ENCODE peak calls at places on chromosomes 12 and 14, in five cellular contexts. One of them, this sample, is unnamed.

GRCh38 chr12:95605087-95605486 is 53.8 kb upstream of the USP44 start:
- DNase-seq in stimulated activated CD4-positive, alpha-beta T cell treated with anti-CD3 and anti-CD28 coated beads, Interleukin-4, amount 100 ng/mL, for 24 hours: no peak
- DNase-seq in Caki2: peak; percentile 65
- DNase-seq in stimulated activated CD8-positive, alpha-beta memory T cell treated with anti-CD3 and anti-CD28 coated beads, Interleukin-4, amount 100 ng/mL, for 1 hour: no peak
- DNase-seq in endodermal cell: peak; percentile 38
- DNase-seq in this sample: no peak

GRCh38 chr12:74890237-74890599 is 319.4 kb downstream of the KCNC2 start:
- DNase-seq in stimulated activated CD4-positive, alpha-beta T cell treated with anti-CD3 and anti-CD28 coated beads, Interleukin-4, amount 100 ng/mL, for 24 hours: peak; percentile 12
- DNase-seq in Caki2: peak; percentile 81
- DNase-seq in stimulated activated CD8-positive, alpha-beta memory T cell treated with anti-CD3 and anti-CD28 coated beads, Interleukin-4, amount 100 ng/mL, for 1 hour: no peak
- DNase-seq in endodermal cell: no peak
- DNase-seq in this sample: peak; percentile 59

GRCh38 chr14:64569108-64570045 is 19.6 kb downstream of the PPP1R36 start:
- DNase-seq in stimulated activated CD4-positive, alpha-beta T cell treated with anti-CD3 and anti-CD28 coated beads, Interleukin-4, amount 100 ng/mL, for 24 hours: no peak
- DNase-seq in Caki2: peak; percentile 13
- DNase-seq in stimulated activated CD8-positive, alpha-beta memory T cell treated with anti-CD3 and anti-CD28 coated beads, Interleukin-4, amount 100 ng/mL, for 1 hour: no peak
- DNase-seq in endodermal cell: no peak
- DNase-seq in this sample: peak; percentile 17

GRCh38 chr12:81296556-81297305 is 218.9 kb downstream of the ACSS3 start:
- DNase-seq in stimulated activated CD4-positive, alpha-beta T cell treated with anti-CD3 and anti-CD28 coated beads, Interleukin-4, amount 100 ng/mL, for 24 hours: no peak
- DNase-seq in Caki2: peak; percentile 74
- DNase-seq in stimulated activated CD8-positive, alpha-beta memory T cell treated with anti-CD3 and anti-CD28 coated beads, Interleukin-4, amount 100 ng/mL, for 1 hour: no peak
- DNase-seq in endodermal cell: peak; percentile 46
- DNase-seq in this sample: no peak

GRCh38 chr14:101109981-101110728 is 206.6 kb upstream of the RTL1 start:
- DNase-seq in stimulated activated CD4-positive, alpha-beta T cell treated with anti-CD3 and anti-CD28 coated beads, Interleukin-4, amount 100 ng/mL, for 24 hours: no peak
- DNase-seq in Caki2: no peak
- DNase-seq in stimulated activated CD8-positive, alpha-beta memory T cell treated with anti-CD3 and anti-CD28 coated beads, Interleukin-4, amount 100 ng/mL, for 1 hour: no peak
- DNase-seq in endodermal cell: peak; percentile 77
- DNase-seq in this sample: no peak

GRCh38 chr12:53115891-53116675 is 12.8 kb downstream of the SOAT2 start:
- DNase-seq in stimulated activated CD4-positive, alpha-beta T cell treated with anti-CD3 and anti-CD28 coated beads, Interleukin-4, amount 100 ng/mL, for 24 hours: no peak
- DNase-seq in Caki2: no peak
- DNase-seq in stimulated activated CD8-positive, alpha-beta memory T cell treated with anti-CD3 and anti-CD28 coated beads, Interleukin-4, amount 100 ng/mL, for 1 hour: no peak
- DNase-seq in endodermal cell: no peak
- DNase-seq in this sample: no peak

GRCh38 chr12:110537605-110538409 is 35.7 kb downstream of the RAD9B start:
- DNase-seq in stimulated activated CD4-positive, alpha-beta T cell treated with anti-CD3 and anti-CD28 coated beads, Interleukin-4, amount 100 ng/mL, for 24 hours: no peak
- DNase-seq in Caki2: no peak
- DNase-seq in stimulated activated CD8-positive, alpha-beta memory T cell treated with anti-CD3 and anti-CD28 coated beads, Interleukin-4, amount 100 ng/mL, for 1 hour: no peak
- DNase-seq in endodermal cell: peak; percentile 41
- DNase-seq in this sample: no peak

GRCh38 chr12:121128908-121129704 is 3.6 kb upstream of the P2RX7 start:
- DNase-seq in stimulated activated CD4-positive, alpha-beta T cell treated with anti-CD3 and anti-CD28 coated beads, Interleukin-4, amount 100 ng/mL, for 24 hours: peak; percentile 88
- DNase-seq in Caki2: peak; percentile 77
- DNase-seq in stimulated activated CD8-positive, alpha-beta memory T cell treated with anti-CD3 and anti-CD28 coated beads, Interleukin-4, amount 100 ng/mL, for 1 hour: peak; percentile 38
- DNase-seq in endodermal cell: peak; percentile 83
- DNase-seq in this sample: no peak

GRCh38 chr14:28635387-28635786 is 131.2 kb upstream of the FOXG1 start:
- DNase-seq in stimulated activated CD4-positive, alpha-beta T cell treated with anti-CD3 and anti-CD28 coated beads, Interleukin-4, amount 100 ng/mL, for 24 hours: no peak
- DNase-seq in Caki2: peak; percentile 25
- DNase-seq in stimulated activated CD8-positive, alpha-beta memory T cell treated with anti-CD3 and anti-CD28 coated beads, Interleukin-4, amount 100 ng/mL, for 1 hour: no peak
- DNase-seq in endodermal cell: no peak
- DNase-seq in this sample: no peak

GRCh38 chr14:96497087-96497486 is 5.1 kb upstream of the PAPOLA start:
- DNase-seq in stimulated activated CD4-positive, alpha-beta T cell treated with anti-CD3 and anti-CD28 coated beads, Interleukin-4, amount 100 ng/mL, for 24 hours: no peak
- DNase-seq in Caki2: no peak
- DNase-seq in stimulated activated CD8-positive, alpha-beta memory T cell treated with anti-CD3 and anti-CD28 coated beads, Interleukin-4, amount 100 ng/mL, for 1 hour: no peak
- DNase-seq in endodermal cell: no peak
- DNase-seq in this sample: no peak

GRCh38 chr12:123131879-123132402 is 18.9 kb downstream of the PITPNM2 start:
- DNase-seq in stimulated activated CD4-positive, alpha-beta T cell treated with anti-CD3 and anti-CD28 coated beads, Interleukin-4, amount 100 ng/mL, for 24 hours: peak; percentile 19
- DNase-seq in Caki2: no peak
- DNase-seq in stimulated activated CD8-positive, alpha-beta memory T cell treated with anti-CD3 and anti-CD28 coated beads, Interleukin-4, amount 100 ng/mL, for 1 hour: no peak
- DNase-seq in endodermal cell: peak; percentile 62
- DNase-seq in this sample: no peak

GRCh38 chr12:116665666-116666304 is 72.1 kb downstream of the SPRING1 start:
- DNase-seq in stimulated activated CD4-positive, alpha-beta T cell treated with anti-CD3 and anti-CD28 coated beads, Interleukin-4, amount 100 ng/mL, for 24 hours: no peak
- DNase-seq in Caki2: no peak
- DNase-seq in stimulated activated CD8-positive, alpha-beta memory T cell treated with anti-CD3 and anti-CD28 coated beads, Interleukin-4, amount 100 ng/mL, for 1 hour: no peak
- DNase-seq in endodermal cell: no peak
- DNase-seq in this sample: no peak

GRCh38 chr12:65631621-65632111 is 192.6 kb upstream of the HMGA2 start:
- DNase-seq in stimulated activated CD4-positive, alpha-beta T cell treated with anti-CD3 and anti-CD28 coated beads, Interleukin-4, amount 100 ng/mL, for 24 hours: no peak
- DNase-seq in Caki2: peak; percentile 99
- DNase-seq in stimulated activated CD8-positive, alpha-beta memory T cell treated with anti-CD3 and anti-CD28 coated beads, Interleukin-4, amount 100 ng/mL, for 1 hour: no peak
- DNase-seq in endodermal cell: no peak
- DNase-seq in this sample: peak; percentile 98

GRCh38 chr12:117674313-117674712 is 294.5 kb downstream of the KSR2 start:
- DNase-seq in stimulated activated CD4-positive, alpha-beta T cell treated with anti-CD3 and anti-CD28 coated beads, Interleukin-4, amount 100 ng/mL, for 24 hours: no peak
- DNase-seq in Caki2: no peak
- DNase-seq in stimulated activated CD8-positive, alpha-beta memory T cell treated with anti-CD3 and anti-CD28 coated beads, Interleukin-4, amount 100 ng/mL, for 1 hour: no peak
- DNase-seq in endodermal cell: no peak
- DNase-seq in this sample: no peak

GRCh38 chr14:84129028-84129427 is 1400.9 kb upstream of the FLRT2 start:
- DNase-seq in stimulated activated CD4-positive, alpha-beta T cell treated with anti-CD3 and anti-CD28 coated beads, Interleukin-4, amount 100 ng/mL, for 24 hours: no peak
- DNase-seq in Caki2: no peak
- DNase-seq in stimulated activated CD8-positive, alpha-beta memory T cell treated with anti-CD3 and anti-CD28 coated beads, Interleukin-4, amount 100 ng/mL, for 1 hour: no peak
- DNase-seq in endodermal cell: no peak
- DNase-seq in this sample: no peak

GRCh38 chr12:102478416-102479098 is 1.8 kb downstream of the IGF1 start:
- DNase-seq in stimulated activated CD4-positive, alpha-beta T cell treated with anti-CD3 and anti-CD28 coated beads, Interleukin-4, amount 100 ng/mL, for 24 hours: no peak
- DNase-seq in Caki2: no peak
- DNase-seq in stimulated activated CD8-positive, alpha-beta memory T cell treated with anti-CD3 and anti-CD28 coated beads, Interleukin-4, amount 100 ng/mL, for 1 hour: no peak
- DNase-seq in endodermal cell: peak; percentile 79
- DNase-seq in this sample: no peak

GRCh38 chr12:65603428-65604351 is 220.6 kb upstream of the HMGA2 start:
- DNase-seq in stimulated activated CD4-positive, alpha-beta T cell treated with anti-CD3 and anti-CD28 coated beads, Interleukin-4, amount 100 ng/mL, for 24 hours: no peak
- DNase-seq in Caki2: peak; percentile 87
- DNase-seq in stimulated activated CD8-positive, alpha-beta memory T cell treated with anti-CD3 and anti-CD28 coated beads, Interleukin-4, amount 100 ng/mL, for 1 hour: no peak
- DNase-seq in endodermal cell: peak; percentile 64
- DNase-seq in this sample: peak; percentile 57

GRCh38 chr14:104860414-104860813 is 4.7 kb upstream of the CEP170B start:
- DNase-seq in stimulated activated CD4-positive, alpha-beta T cell treated with anti-CD3 and anti-CD28 coated beads, Interleukin-4, amount 100 ng/mL, for 24 hours: no peak
- DNase-seq in Caki2: no peak
- DNase-seq in stimulated activated CD8-positive, alpha-beta memory T cell treated with anti-CD3 and anti-CD28 coated beads, Interleukin-4, amount 100 ng/mL, for 1 hour: no peak
- DNase-seq in endodermal cell: no peak
- DNase-seq in this sample: no peak

GRCh38 chr14:81400202-81400678 is at the start of gene STON2:
- DNase-seq in stimulated activated CD4-positive, alpha-beta T cell treated with anti-CD3 and anti-CD28 coated beads, Interleukin-4, amount 100 ng/mL, for 24 hours: peak; percentile 8
- DNase-seq in Caki2: peak; percentile 85
- DNase-seq in stimulated activated CD8-positive, alpha-beta memory T cell treated with anti-CD3 and anti-CD28 coated beads, Interleukin-4, amount 100 ng/mL, for 1 hour: no peak
- DNase-seq in endodermal cell: no peak
- DNase-seq in this sample: no peak

GRCh38 chr14:101927859-101928258 is 36.5 kb upstream of the DYNC1H1 start:
- DNase-seq in stimulated activated CD4-positive, alpha-beta T cell treated with anti-CD3 and anti-CD28 coated beads, Interleukin-4, amount 100 ng/mL, for 24 hours: peak; percentile 11
- DNase-seq in Caki2: no peak
- DNase-seq in stimulated activated CD8-positive, alpha-beta memory T cell treated with anti-CD3 and anti-CD28 coated beads, Interleukin-4, amount 100 ng/mL, for 1 hour: no peak
- DNase-seq in endodermal cell: no peak
- DNase-seq in this sample: no peak

GRCh38 chr14:55951366-55952206 is 166.6 kb upstream of the PELI2 start:
- DNase-seq in stimulated activated CD4-positive, alpha-beta T cell treated with anti-CD3 and anti-CD28 coated beads, Interleukin-4, amount 100 ng/mL, for 24 hours: no peak
- DNase-seq in Caki2: no peak
- DNase-seq in stimulated activated CD8-positive, alpha-beta memory T cell treated with anti-CD3 and anti-CD28 coated beads, Interleukin-4, amount 100 ng/mL, for 1 hour: no peak
- DNase-seq in endodermal cell: peak; percentile 70
- DNase-seq in this sample: no peak

GRCh38 chr14:97407701-97408407 is 610.7 kb downstream of the VRK1 start:
- DNase-seq in stimulated activated CD4-positive, alpha-beta T cell treated with anti-CD3 and anti-CD28 coated beads, Interleukin-4, amount 100 ng/mL, for 24 hours: no peak
- DNase-seq in Caki2: no peak
- DNase-seq in stimulated activated CD8-positive, alpha-beta memory T cell treated with anti-CD3 and anti-CD28 coated beads, Interleukin-4, amount 100 ng/mL, for 1 hour: no peak
- DNase-seq in endodermal cell: peak; percentile 48
- DNase-seq in this sample: no peak

GRCh38 chr12:90770861-90771260 is 184.1 kb downstream of the CCER1 start:
- DNase-seq in stimulated activated CD4-positive, alpha-beta T cell treated with anti-CD3 and anti-CD28 coated beads, Interleukin-4, amount 100 ng/mL, for 24 hours: no peak
- DNase-seq in Caki2: no peak
- DNase-seq in stimulated activated CD8-positive, alpha-beta memory T cell treated with anti-CD3 and anti-CD28 coated beads, Interleukin-4, amount 100 ng/mL, for 1 hour: no peak
- DNase-seq in endodermal cell: no peak
- DNase-seq in this sample: no peak

GRCh38 chr14:65277027-65277426 is 135.5 kb upstream of the FUT8 start:
- DNase-seq in stimulated activated CD4-positive, alpha-beta T cell treated with anti-CD3 and anti-CD28 coated beads, Interleukin-4, amount 100 ng/mL, for 24 hours: no peak
- DNase-seq in Caki2: no peak
- DNase-seq in stimulated activated CD8-positive, alpha-beta memory T cell treated with anti-CD3 and anti-CD28 coated beads, Interleukin-4, amount 100 ng/mL, for 1 hour: no peak
- DNase-seq in endodermal cell: no peak
- DNase-seq in this sample: no peak

GRCh38 chr12:122951979-122952892 is 14.0 kb downstream of the ABCB9 start:
- DNase-seq in stimulated activated CD4-positive, alpha-beta T cell treated with anti-CD3 and anti-CD28 coated beads, Interleukin-4, amount 100 ng/mL, for 24 hours: peak; percentile 79
- DNase-seq in Caki2: peak; percentile 49
- DNase-seq in stimulated activated CD8-positive, alpha-beta memory T cell treated with anti-CD3 and anti-CD28 coated beads, Interleukin-4, amount 100 ng/mL, for 1 hour: peak; percentile 42
- DNase-seq in endodermal cell: peak; percentile 94
- DNase-seq in this sample: no peak

GRCh38 chr12:123250471-123251383 is 17.5 kb downstream of the MTRFR start:
- DNase-seq in stimulated activated CD4-positive, alpha-beta T cell treated with anti-CD3 and anti-CD28 coated beads, Interleukin-4, amount 100 ng/mL, for 24 hours: no peak
- DNase-seq in Caki2: peak; percentile 97
- DNase-seq in stimulated activated CD8-positive, alpha-beta memory T cell treated with anti-CD3 and anti-CD28 coated beads, Interleukin-4, amount 100 ng/mL, for 1 hour: no peak
- DNase-seq in endodermal cell: peak; percentile 73
- DNase-seq in this sample: no peak

GRCh38 chr12:3453947-3454675 is 36.9 kb upstream of the PRMT8 start:
- DNase-seq in stimulated activated CD4-positive, alpha-beta T cell treated with anti-CD3 and anti-CD28 coated beads, Interleukin-4, amount 100 ng/mL, for 24 hours: no peak
- DNase-seq in Caki2: peak; percentile 29
- DNase-seq in stimulated activated CD8-positive, alpha-beta memory T cell treated with anti-CD3 and anti-CD28 coated beads, Interleukin-4, amount 100 ng/mL, for 1 hour: no peak
- DNase-seq in endodermal cell: peak; percentile 76
- DNase-seq in this sample: no peak

GRCh38 chr14:67987596-67987995 is 168.0 kb downstream of the RAD51B start:
- DNase-seq in stimulated activated CD4-positive, alpha-beta T cell treated with anti-CD3 and anti-CD28 coated beads, Interleukin-4, amount 100 ng/mL, for 24 hours: no peak
- DNase-seq in Caki2: peak; percentile 28
- DNase-seq in stimulated activated CD8-positive, alpha-beta memory T cell treated with anti-CD3 and anti-CD28 coated beads, Interleukin-4, amount 100 ng/mL, for 1 hour: no peak
- DNase-seq in endodermal cell: no peak
- DNase-seq in this sample: no peak

GRCh38 chr14:59347511-59347900 is 117.7 kb downstream of the GPR135 start:
- DNase-seq in stimulated activated CD4-positive, alpha-beta T cell treated with anti-CD3 and anti-CD28 coated beads, Interleukin-4, amount 100 ng/mL, for 24 hours: no peak
- DNase-seq in Caki2: no peak
- DNase-seq in stimulated activated CD8-positive, alpha-beta memory T cell treated with anti-CD3 and anti-CD28 coated beads, Interleukin-4, amount 100 ng/mL, for 1 hour: no peak
- DNase-seq in endodermal cell: no peak
- DNase-seq in this sample: no peak

GRCh38 chr12:18895540-18895939 is 157.6 kb downstream of the CAPZA3 start:
- DNase-seq in stimulated activated CD4-positive, alpha-beta T cell treated with anti-CD3 and anti-CD28 coated beads, Interleukin-4, amount 100 ng/mL, for 24 hours: no peak
- DNase-seq in Caki2: no peak
- DNase-seq in stimulated activated CD8-positive, alpha-beta memory T cell treated with anti-CD3 and anti-CD28 coated beads, Interleukin-4, amount 100 ng/mL, for 1 hour: no peak
- DNase-seq in endodermal cell: peak; percentile 47
- DNase-seq in this sample: no peak

GRCh38 chr14:82796081-82796480 is 1262.4 kb upstream of the SEL1L start:
- DNase-seq in stimulated activated CD4-positive, alpha-beta T cell treated with anti-CD3 and anti-CD28 coated beads, Interleukin-4, amount 100 ng/mL, for 24 hours: no peak
- DNase-seq in Caki2: no peak
- DNase-seq in stimulated activated CD8-positive, alpha-beta memory T cell treated with anti-CD3 and anti-CD28 coated beads, Interleukin-4, amount 100 ng/mL, for 1 hour: no peak
- DNase-seq in endodermal cell: no peak
- DNase-seq in this sample: no peak

GRCh38 chr14:23483216-23483854 is 13.8 kb downstream of the NGDN start:
- DNase-seq in stimulated activated CD4-positive, alpha-beta T cell treated with anti-CD3 and anti-CD28 coated beads, Interleukin-4, amount 100 ng/mL, for 24 hours: no peak
- DNase-seq in Caki2: no peak
- DNase-seq in stimulated activated CD8-positive, alpha-beta memory T cell treated with anti-CD3 and anti-CD28 coated beads, Interleukin-4, amount 100 ng/mL, for 1 hour: no peak
- DNase-seq in endodermal cell: peak; percentile 90
- DNase-seq in this sample: no peak

GRCh38 chr14:85079842-85080741 is 449.9 kb upstream of the FLRT2 start:
- DNase-seq in stimulated activated CD4-positive, alpha-beta T cell treated with anti-CD3 and anti-CD28 coated beads, Interleukin-4, amount 100 ng/mL, for 24 hours: no peak
- DNase-seq in Caki2: no peak
- DNase-seq in stimulated activated CD8-positive, alpha-beta memory T cell treated with anti-CD3 and anti-CD28 coated beads, Interleukin-4, amount 100 ng/mL, for 1 hour: no peak
- DNase-seq in endodermal cell: peak; percentile 46
- DNase-seq in this sample: no peak

GRCh38 chr12:29992366-29992765 is 208.6 kb upstream of the TMTC1 start:
- DNase-seq in stimulated activated CD4-positive, alpha-beta T cell treated with anti-CD3 and anti-CD28 coated beads, Interleukin-4, amount 100 ng/mL, for 24 hours: no peak
- DNase-seq in Caki2: no peak
- DNase-seq in stimulated activated CD8-positive, alpha-beta memory T cell treated with anti-CD3 and anti-CD28 coated beads, Interleukin-4, amount 100 ng/mL, for 1 hour: no peak
- DNase-seq in endodermal cell: peak; percentile 80
- DNase-seq in this sample: no peak

GRCh38 chr12:11067514-11067913 is 5.4 kb upstream of the TAS2R46 start:
- DNase-seq in stimulated activated CD4-positive, alpha-beta T cell treated with anti-CD3 and anti-CD28 coated beads, Interleukin-4, amount 100 ng/mL, for 24 hours: no peak
- DNase-seq in Caki2: no peak
- DNase-seq in stimulated activated CD8-positive, alpha-beta memory T cell treated with anti-CD3 and anti-CD28 coated beads, Interleukin-4, amount 100 ng/mL, for 1 hour: no peak
- DNase-seq in endodermal cell: no peak
- DNase-seq in this sample: no peak

GRCh38 chr12:52235822-52236291 is 2.8 kb downstream of the KRT7 start:
- DNase-seq in stimulated activated CD4-positive, alpha-beta T cell treated with anti-CD3 and anti-CD28 coated beads, Interleukin-4, amount 100 ng/mL, for 24 hours: no peak
- DNase-seq in Caki2: peak; percentile 31
- DNase-seq in stimulated activated CD8-positive, alpha-beta memory T cell treated with anti-CD3 and anti-CD28 coated beads, Interleukin-4, amount 100 ng/mL, for 1 hour: no peak
- DNase-seq in endodermal cell: no peak
- DNase-seq in this sample: no peak

GRCh38 chr12:89347325-89347829 is 4.9 kb downstream of the DUSP6 start:
- DNase-seq in stimulated activated CD4-positive, alpha-beta T cell treated with anti-CD3 and anti-CD28 coated beads, Interleukin-4, amount 100 ng/mL, for 24 hours: no peak
- DNase-seq in Caki2: no peak
- DNase-seq in stimulated activated CD8-positive, alpha-beta memory T cell treated with anti-CD3 and anti-CD28 coated beads, Interleukin-4, amount 100 ng/mL, for 1 hour: no peak
- DNase-seq in endodermal cell: no peak
- DNase-seq in this sample: no peak